ENCODE peak calls at places on chromosomes 7 and 10, in four cellular contexts. One of them, this sample, is unnamed.

GRCh38 chr7:116277070-116277469 is 66.7 kb downstream of the TES start:
- DNase-seq in RWPE1: no peak
- DNase-seq in AG04450: no peak
- DNase-seq in A549: no peak
- DNase-seq in this sample: no peak

GRCh38 chr7:26156454-26157365 is 4.7 kb downstream of the NFE2L3 start:
- DNase-seq in AG04450: peak
- DNase-seq in RWPE1: peak
- DNase-seq in A549: peak
- DNase-seq in this sample: peak

GRCh38 chr7:39746162-39746782 is 122.9 kb downstream of the RALA start:
- DNase-seq in RWPE1: peak
- DNase-seq in AG04450: peak
- DNase-seq in A549: peak
- DNase-seq in this sample: peak

GRCh38 chr10:122461367-122461728 is at the start of gene HTRA1:
- DNase-seq in AG04450: no peak
- DNase-seq in A549: peak
- DNase-seq in RWPE1: peak
- DNase-seq in this sample: no peak

GRCh38 chr10:21172774-21173432 is 275.8 kb upstream of the NEBL start:
- DNase-seq in RWPE1: no peak
- DNase-seq in A549: no peak
- DNase-seq in AG04450: no peak
- DNase-seq in this sample: peak

GRCh38 chr10:92517034-92517655 is 56.7 kb downstream of the IDE start:
- DNase-seq in AG04450: peak
- DNase-seq in RWPE1: peak
- DNase-seq in A549: peak
- DNase-seq in this sample: peak

GRCh38 chr10:27620425-27621397 is 116.6 kb downstream of the RAB18 start:
- DNase-seq in AG04450: no peak
- DNase-seq in RWPE1: no peak
- DNase-seq in A549: no peak
- DNase-seq in this sample: peak

GRCh38 chr7:7418997-7419396 is 116.7 kb downstream of the COL28A1 start:
- DNase-seq in A549: no peak
- DNase-seq in RWPE1: no peak
- DNase-seq in AG04450: no peak
- DNase-seq in this sample: no peak

GRCh38 chr10:104614245-104614831 is 26.8 kb upstream of the SORCS3 start:
- DNase-seq in A549: peak
- DNase-seq in RWPE1: peak
- DNase-seq in AG04450: no peak
- DNase-seq in this sample: peak

GRCh38 chr10:85548038-85548437 is 818.6 kb downstream of the GRID1 start:
- DNase-seq in AG04450: no peak
- DNase-seq in RWPE1: peak
- DNase-seq in A549: peak
- DNase-seq in this sample: peak

GRCh38 chr10:34889004-34889869 is 74.1 kb upstream of the PARD3 start:
- DNase-seq in RWPE1: peak
- DNase-seq in A549: peak
- DNase-seq in AG04450: no peak
- DNase-seq in this sample: no peak

GRCh38 chr7:128362670-128363069 is 1.2 kb upstream of the PRRT4 start:
- DNase-seq in A549: no peak
- DNase-seq in AG04450: no peak
- DNase-seq in RWPE1: no peak
- DNase-seq in this sample: no peak

GRCh38 chr7:9488555-9488954 is 1055.1 kb downstream of the NXPH1 start:
- DNase-seq in A549: no peak
- DNase-seq in RWPE1: peak
- DNase-seq in AG04450: peak
- DNase-seq in this sample: peak

GRCh38 chr7:74282748-74283459 is 6.3 kb upstream of the CLIP2 start:
- DNase-seq in AG04450: no peak
- DNase-seq in RWPE1: no peak
- DNase-seq in A549: no peak
- DNase-seq in this sample: no peak
- H3K27ac ChIP-seq in AG04450: no peak
- H3K27ac ChIP-seq in RWPE1: no peak
- H3K27ac ChIP-seq in A549: peak
- H3K27ac ChIP-seq in this sample: no peak

GRCh38 chr7:54785261-54785660 is 26.2 kb upstream of the SEC61G start:
- DNase-seq in AG04450: no peak
- DNase-seq in A549: no peak
- DNase-seq in RWPE1: peak
- DNase-seq in this sample: no peak
- TF ChIP-seq CTCF in AG04450: no peak
- TF ChIP-seq CTCF in A549: no peak
- TF ChIP-seq CTCF in RWPE1: no peak
- TF ChIP-seq CTCF in this sample: no peak

GRCh38 chr7:131122394-131122793 is 205.3 kb upstream of the MKLN1 start:
- DNase-seq in A549: no peak
- DNase-seq in AG04450: no peak
- DNase-seq in RWPE1: no peak
- DNase-seq in this sample: no peak
- H3K27ac ChIP-seq in A549: no peak
- H3K27ac ChIP-seq in AG04450: no peak
- H3K27ac ChIP-seq in RWPE1: no peak
- H3K27ac ChIP-seq in this sample: no peak

GRCh38 chr7:135799881-135800280 is 51.3 kb upstream of the FAM180A start:
- DNase-seq in AG04450: no peak
- DNase-seq in RWPE1: no peak
- DNase-seq in A549: no peak
- DNase-seq in this sample: no peak
- TF ChIP-seq CTCF in AG04450: no peak
- TF ChIP-seq CTCF in RWPE1: no peak
- TF ChIP-seq CTCF in A549: no peak
- TF ChIP-seq CTCF in this sample: no peak

GRCh38 chr10:125264091-125264490 is 103.7 kb upstream of the CTBP2 start:
- DNase-seq in A549: no peak
- DNase-seq in AG04450: no peak
- DNase-seq in RWPE1: no peak
- DNase-seq in this sample: no peak

GRCh38 chr10:125262414-125262813 is 102.1 kb upstream of the CTBP2 start:
- DNase-seq in AG04450: no peak
- DNase-seq in A549: no peak
- DNase-seq in RWPE1: no peak
- DNase-seq in this sample: no peak

GRCh38 chr10:125261491-125262186 is 101.3 kb upstream of the CTBP2 start:
- DNase-seq in RWPE1: no peak
- DNase-seq in AG04450: no peak
- DNase-seq in A549: no peak
- DNase-seq in this sample: no peak

GRCh38 chr10:125263551-125263950 is 103.2 kb upstream of the CTBP2 start:
- DNase-seq in AG04450: no peak
- DNase-seq in A549: peak
- DNase-seq in RWPE1: peak
- DNase-seq in this sample: no peak

GRCh38 chr10:125262920-125263319 is 102.6 kb upstream of the CTBP2 start:
- DNase-seq in AG04450: no peak
- DNase-seq in RWPE1: no peak
- DNase-seq in A549: no peak
- DNase-seq in this sample: no peak
- H3K27ac ChIP-seq in AG04450: no peak
- H3K27ac ChIP-seq in RWPE1: no peak
- H3K27ac ChIP-seq in A549: no peak
- H3K27ac ChIP-seq in this sample: no peak

GRCh38 chr10:43377393-43377883 is 6.0 kb downstream of the FXYD4 start:
- DNase-seq in AG04450: no peak
- DNase-seq in RWPE1: no peak
- DNase-seq in A549: no peak
- DNase-seq in this sample: peak
- TF ChIP-seq CTCF in AG04450: peak
- TF ChIP-seq CTCF in RWPE1: no peak
- TF ChIP-seq CTCF in A549: no peak
- TF ChIP-seq CTCF in this sample: peak

GRCh38 chr10:15789793-15790525 is 70.2 kb upstream of the ITGA8 start:
- DNase-seq in A549: no peak
- DNase-seq in RWPE1: no peak
- DNase-seq in AG04450: peak
- DNase-seq in this sample: no peak

GRCh38 chr10:15793664-15794063 is 66.6 kb downstream of the MINDY3 start:
- DNase-seq in AG04450: no peak
- DNase-seq in A549: no peak
- DNase-seq in RWPE1: no peak
- DNase-seq in this sample: no peak

GRCh38 chr10:15792777-15793176 is 67.5 kb downstream of the MINDY3 start:
- DNase-seq in RWPE1: no peak
- DNase-seq in A549: no peak
- DNase-seq in AG04450: no peak
- DNase-seq in this sample: no peak

GRCh38 chr10:15794569-15794968 is 65.7 kb downstream of the MINDY3 start:
- DNase-seq in A549: no peak
- DNase-seq in RWPE1: no peak
- DNase-seq in AG04450: no peak
- DNase-seq in this sample: no peak

DNA sequence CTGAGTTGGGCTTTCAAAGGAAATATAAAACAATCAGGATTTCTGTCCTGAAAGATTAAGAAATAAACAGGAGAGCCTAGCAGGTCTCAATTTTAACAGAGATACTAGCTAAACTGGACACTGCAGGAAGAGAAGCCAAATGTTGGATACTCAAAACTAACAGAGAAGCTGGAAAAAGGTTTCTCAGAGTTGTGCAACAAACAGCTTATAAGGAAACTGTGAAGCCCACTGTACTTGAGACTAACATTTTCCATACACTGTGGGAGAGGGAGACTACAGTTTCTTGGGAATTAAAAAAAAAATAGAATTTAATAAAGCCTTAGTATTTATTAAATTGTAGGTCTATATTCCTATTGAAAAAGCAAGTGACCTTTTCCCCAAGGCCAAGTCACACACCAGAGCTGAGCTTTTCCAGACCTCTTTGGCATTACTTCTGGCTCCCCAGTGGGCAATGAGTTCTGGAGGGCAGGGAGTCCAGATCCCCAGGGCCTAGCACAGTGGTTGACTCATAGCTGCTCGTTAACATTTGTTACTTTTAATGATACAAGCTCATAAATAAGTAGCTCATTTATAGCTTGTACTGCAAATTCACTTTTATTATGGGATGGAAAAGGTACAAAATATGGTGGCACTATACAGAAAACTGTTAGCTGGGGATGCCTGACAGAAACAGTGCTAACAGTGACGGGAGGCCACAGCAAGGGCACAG is 68.3 kb downstream of the MINDY3 start:
- DNase-seq in RWPE1: no peak
- DNase-seq in AG04450: no peak
- DNase-seq in A549: no peak
- DNase-seq in this sample: no peak
- H3K27ac ChIP-seq in RWPE1: no peak
- H3K27ac ChIP-seq in AG04450: no peak
- H3K27ac ChIP-seq in A549: no peak
- H3K27ac ChIP-seq in this sample: no peak

DNA sequence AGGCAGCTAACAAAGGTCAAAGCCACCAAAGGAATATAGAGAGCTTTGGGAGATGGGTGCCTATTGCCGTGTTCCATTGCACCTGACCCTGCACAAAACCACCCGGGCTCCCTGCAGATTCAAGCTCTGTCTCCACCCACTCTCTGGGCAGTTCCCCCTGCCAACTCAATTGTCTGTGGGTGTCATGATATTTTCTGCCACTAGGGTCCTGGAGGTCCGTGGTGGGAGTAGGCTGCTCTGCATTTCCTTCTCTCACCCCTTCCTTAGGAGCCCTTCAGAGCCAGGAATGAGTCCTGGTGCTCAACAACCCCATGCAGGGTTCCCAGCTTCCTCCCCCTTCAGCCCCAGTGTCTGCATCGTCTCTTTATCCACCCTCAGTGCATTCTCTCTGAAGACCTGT is 34.1 kb downstream of the PNLIPRP2 start:
- DNase-seq in A549: peak
- DNase-seq in AG04450: no peak
- DNase-seq in RWPE1: no peak
- DNase-seq in this sample: no peak
- TF ChIP-seq CTCF in A549: no peak
- TF ChIP-seq CTCF in AG04450: peak
- TF ChIP-seq CTCF in RWPE1: no peak
- TF ChIP-seq CTCF in this sample: peak

GRCh38 chr10:62231371-62231770 is 37.3 kb downstream of the RTKN2 start:
- DNase-seq in AG04450: peak
- DNase-seq in RWPE1: peak
- DNase-seq in A549: peak
- DNase-seq in this sample: no peak
- H3K27ac ChIP-seq in AG04450: no peak
- H3K27ac ChIP-seq in RWPE1: no peak
- H3K27ac ChIP-seq in A549: peak
- H3K27ac ChIP-seq in this sample: no peak

DNA sequence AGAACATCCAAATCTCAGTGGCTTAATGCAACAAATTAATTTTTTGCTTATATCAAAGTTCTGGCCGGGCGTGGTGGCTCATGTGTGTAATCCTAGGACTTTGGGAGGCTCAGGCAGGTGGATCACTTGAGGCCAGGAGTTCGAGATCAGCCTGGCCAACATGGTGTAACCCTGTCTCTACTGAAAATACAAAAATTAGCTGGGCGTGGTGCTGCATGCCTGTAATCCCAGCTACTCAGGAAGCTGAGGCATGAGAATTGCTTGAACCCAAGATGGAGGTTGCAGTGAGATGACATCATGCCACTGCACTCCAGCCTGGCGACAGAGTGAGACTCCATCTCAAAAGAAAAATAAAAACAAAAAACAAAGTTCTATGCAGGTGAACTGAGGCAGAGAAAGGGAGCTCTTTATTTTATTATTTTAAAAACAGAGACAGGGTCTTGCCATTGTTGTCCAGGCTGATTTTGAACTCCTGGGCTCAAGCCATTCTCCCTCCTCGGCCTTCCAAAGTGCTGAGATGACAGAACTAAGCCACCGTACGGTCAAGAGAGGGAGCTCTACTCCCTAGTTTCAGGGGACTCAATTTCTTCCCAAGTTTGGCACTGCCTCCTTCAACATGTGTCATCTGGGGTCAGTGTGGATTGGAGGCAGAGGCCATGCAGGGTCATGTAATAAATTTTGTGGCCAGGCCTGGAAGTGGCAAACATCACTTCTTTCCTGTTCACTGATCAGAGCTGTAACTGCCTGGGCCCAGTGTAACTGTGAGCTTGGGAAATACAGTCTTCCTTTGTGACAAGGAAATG is 2.4 kb downstream of the ADCK2 start:
- DNase-seq in A549: peak
- DNase-seq in RWPE1: no peak
- DNase-seq in AG04450: no peak
- DNase-seq in this sample: peak
- TF ChIP-seq CTCF in A549: peak
- TF ChIP-seq CTCF in RWPE1: no peak
- TF ChIP-seq CTCF in AG04450: peak
- TF ChIP-seq CTCF in this sample: peak

This sample was measured in hepatocyte.